ENCODE peak calls at places on chromosomes 11 and 22, in six cellular contexts. One of them, this sample, is unnamed. For H3K4me1, the result is how much of the 10 kb centered on the place peaks cover.

GRCh38 chr11:10381730-10382129 is 73.3 kb upstream of the AMPD3 start:
- DNase-seq in HCT116: no peak
- DNase-seq in HepG2: no peak
- DNase-seq in GM12878: no peak
- DNase-seq in H1: no peak
- DNase-seq in K562: no peak
- DNase-seq in this sample: no peak

GRCh38 chr11:126348806-126349582 is 6.5 kb upstream of the ST3GAL4 start:
- DNase-seq in H1: no peak
- DNase-seq in GM12878: no peak
- DNase-seq in HepG2: no peak
- DNase-seq in HCT116: no peak
- DNase-seq in K562: no peak
- DNase-seq in this sample: no peak

GRCh38 chr22:26406118-26406517 is 22.9 kb upstream of the ASPHD2 start:
- DNase-seq in H1: no peak
- DNase-seq in HepG2: no peak
- DNase-seq in HCT116: no peak
- DNase-seq in GM12878: no peak
- DNase-seq in K562: no peak
- DNase-seq in this sample: no peak

GRCh38 chr11:61480936-61481335 is 27.6 kb upstream of the LRRC10B start:
- DNase-seq in H1: no peak
- DNase-seq in HCT116: no peak
- DNase-seq in GM12878: no peak
- DNase-seq in K562: peak
- DNase-seq in HepG2: no peak
- DNase-seq in this sample: peak

GRCh38 chr22:48954781-48955311 is 872.8 kb downstream of the BRD1 start:
- DNase-seq in HepG2: no peak
- DNase-seq in H1: no peak
- DNase-seq in HCT116: no peak
- DNase-seq in K562: peak
- DNase-seq in GM12878: no peak
- DNase-seq in this sample: no peak

GRCh38 chr11:72688929-72689328 is 14.7 kb upstream of the PDE2A start:
- DNase-seq in GM12878: no peak
- DNase-seq in K562: no peak
- DNase-seq in HepG2: no peak
- DNase-seq in HCT116: no peak
- DNase-seq in H1: no peak
- DNase-seq in this sample: no peak

GRCh38 chr11:3627291-3627690 is 14.5 kb downstream of the ART5 start:
- DNase-seq in GM12878: no peak
- DNase-seq in HCT116: no peak
- DNase-seq in K562: no peak
- DNase-seq in HepG2: no peak
- DNase-seq in H1: no peak
- DNase-seq in this sample: no peak

GRCh38 chr11:129694966-129695365 is 120.7 kb upstream of the TMEM45B start:
- DNase-seq in HepG2: no peak
- DNase-seq in H1: no peak
- DNase-seq in HCT116: no peak
- DNase-seq in K562: no peak
- DNase-seq in GM12878: no peak
- DNase-seq in this sample: no peak

GRCh38 chr11:2794419-2794795 is 91.2 kb downstream of the CDKN1C start:
- DNase-seq in HepG2: no peak
- DNase-seq in HCT116: no peak
- DNase-seq in GM12878: no peak
- DNase-seq in H1: no peak
- DNase-seq in K562: no peak
- DNase-seq in this sample: no peak

GRCh38 chr22:19109198-19110063 is 12.8 kb downstream of the DGCR2 start:
- DNase-seq in HepG2: peak
- DNase-seq in K562: no peak
- DNase-seq in HCT116: no peak
- DNase-seq in H1: no peak
- DNase-seq in GM12878: peak
- DNase-seq in this sample: no peak

GRCh38 chr22:22558071-22558971 is 744 bp downstream of the PRAME start:
- DNase-seq in GM12878: no peak
- DNase-seq in HepG2: no peak
- DNase-seq in H1: no peak
- DNase-seq in K562: peak
- DNase-seq in HCT116: no peak
- DNase-seq in this sample: no peak

GRCh38 chr22:42905702-42906183 is 48.7 kb upstream of the ARFGAP3 start:
- DNase-seq in HepG2: no peak
- DNase-seq in HCT116: no peak
- DNase-seq in H1: no peak
- DNase-seq in GM12878: no peak
- DNase-seq in K562: no peak
- DNase-seq in this sample: no peak

GRCh38 chr22:42904049-42904448 is 47.0 kb upstream of the ARFGAP3 start:
- DNase-seq in K562: no peak
- DNase-seq in HepG2: no peak
- DNase-seq in GM12878: no peak
- DNase-seq in HCT116: no peak
- DNase-seq in H1: no peak
- DNase-seq in this sample: no peak

GRCh38 chr22:42901790-42902508 is 44.9 kb upstream of the ARFGAP3 start:
- DNase-seq in H1: no peak
- DNase-seq in HCT116: no peak
- DNase-seq in HepG2: no peak
- DNase-seq in K562: peak
- DNase-seq in GM12878: no peak
- DNase-seq in this sample: no peak

GRCh38 chr22:42905217-42905616 is 48.1 kb upstream of the ARFGAP3 start:
- DNase-seq in GM12878: no peak
- DNase-seq in K562: no peak
- DNase-seq in H1: no peak
- DNase-seq in HCT116: no peak
- DNase-seq in HepG2: no peak
- DNase-seq in this sample: no peak

DNA sequence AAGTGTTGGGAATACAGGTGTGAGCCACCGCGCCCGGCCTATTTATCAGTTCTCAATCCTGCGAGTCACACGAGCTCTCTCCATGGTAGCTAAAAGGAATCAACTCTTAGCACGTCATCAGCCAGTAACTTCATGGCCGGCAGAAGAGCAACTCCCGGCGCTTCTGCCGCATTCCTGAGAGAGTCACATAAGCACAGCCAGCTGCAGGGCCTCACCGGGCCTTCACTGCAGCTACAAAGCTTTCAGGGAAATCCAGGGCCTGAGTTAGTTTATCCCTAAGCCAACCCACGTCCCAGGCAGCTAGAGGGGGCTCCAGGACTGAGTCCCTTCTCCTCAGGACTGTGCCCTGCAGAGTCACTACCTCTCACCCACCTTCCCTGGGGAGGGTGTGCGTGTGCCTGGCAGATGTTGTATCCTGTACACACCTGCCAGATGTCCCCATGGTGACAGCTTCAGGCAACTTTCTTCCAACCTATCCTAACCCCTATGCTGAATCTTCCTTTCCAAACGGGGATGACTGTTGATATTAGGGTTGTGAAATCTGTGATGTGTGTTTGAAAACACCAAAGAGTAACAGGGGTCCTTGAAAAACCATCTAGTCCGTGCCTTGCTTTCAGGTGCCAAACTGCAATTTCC is 45.9 kb upstream of the ARFGAP3 start:
- DNase-seq in HCT116: no peak
- DNase-seq in HepG2: no peak
- DNase-seq in K562: no peak
- DNase-seq in H1: peak
- DNase-seq in GM12878: no peak
- DNase-seq in this sample: no peak
- H3K4me1 ChIP-seq in HCT116: under half
- H3K4me1 ChIP-seq in HepG2: under half
- H3K4me1 ChIP-seq in K562: under half
- H3K4me1 ChIP-seq in H1: under half
- H3K4me1 ChIP-seq in GM12878: under half
- H3K4me1 ChIP-seq in this sample: under half

GRCh38 chr11:121249039-121249663 is 43.4 kb upstream of the SC5D start:
- DNase-seq in K562: peak
- DNase-seq in HepG2: peak
- DNase-seq in HCT116: peak
- DNase-seq in H1: no peak
- DNase-seq in GM12878: no peak
- DNase-seq in this sample: peak
- TF ChIP-seq ZNF274 in K562: no peak
- TF ChIP-seq ZNF274 in HepG2: no peak
- TF ChIP-seq ZNF274 in HCT116: no peak
- TF ChIP-seq ZNF274 in H1: no peak
- TF ChIP-seq ZNF274 in GM12878: no peak
- TF ChIP-seq ZNF274 in this sample: no peak

GRCh38 chr22:24485608-24486007 is 9.5 kb upstream of the UPB1 start:
- DNase-seq in HepG2: no peak
- DNase-seq in H1: no peak
- DNase-seq in K562: no peak
- DNase-seq in HCT116: no peak
- DNase-seq in GM12878: no peak
- DNase-seq in this sample: no peak

GRCh38 chr22:24483966-24484545 is 11.1 kb upstream of the UPB1 start:
- DNase-seq in H1: no peak
- DNase-seq in GM12878: no peak
- DNase-seq in HepG2: no peak
- DNase-seq in K562: no peak
- DNase-seq in HCT116: no peak
- DNase-seq in this sample: no peak

GRCh38 chr22:24485170-24485569 is 10.0 kb upstream of the UPB1 start:
- DNase-seq in GM12878: no peak
- DNase-seq in K562: no peak
- DNase-seq in H1: no peak
- DNase-seq in HepG2: no peak
- DNase-seq in HCT116: no peak
- DNase-seq in this sample: no peak

GRCh38 chr22:24489011-24489410 is 6.1 kb upstream of the UPB1 start:
- DNase-seq in K562: no peak
- DNase-seq in H1: no peak
- DNase-seq in HepG2: no peak
- DNase-seq in HCT116: no peak
- DNase-seq in GM12878: no peak
- DNase-seq in this sample: no peak

DNA sequence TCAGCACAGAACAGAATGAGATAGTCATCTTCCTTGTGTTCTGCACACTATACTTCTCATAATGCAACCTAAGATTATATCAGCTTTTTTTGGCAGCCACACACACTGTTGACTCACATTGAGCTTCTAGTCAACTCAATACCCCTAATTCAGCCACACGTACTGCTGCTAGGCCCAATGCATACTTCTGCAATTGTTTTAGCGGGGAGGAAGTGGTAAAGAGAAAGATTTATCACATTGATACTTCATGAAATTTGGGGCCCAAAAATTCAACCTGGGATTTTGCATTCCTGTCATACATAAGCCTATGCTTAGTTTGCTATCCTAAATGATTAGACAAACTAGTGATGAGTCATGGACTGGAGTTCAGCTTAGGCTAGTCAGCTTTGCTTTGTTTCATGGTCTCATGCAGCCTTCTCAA is 8.6 kb upstream of the UPB1 start:
- DNase-seq in K562: no peak
- DNase-seq in GM12878: no peak
- DNase-seq in HCT116: no peak
- DNase-seq in H1: no peak
- DNase-seq in HepG2: peak
- DNase-seq in this sample: no peak
- H3K4me1 ChIP-seq in K562: under half
- H3K4me1 ChIP-seq in GM12878: under half
- H3K4me1 ChIP-seq in HCT116: under half
- H3K4me1 ChIP-seq in H1: under half
- H3K4me1 ChIP-seq in HepG2: half or more
- H3K4me1 ChIP-seq in this sample: under half

GRCh38 chr11:733072-733471 is 14.2 kb upstream of the TALDO1 start:
- DNase-seq in HepG2: no peak
- DNase-seq in K562: no peak
- DNase-seq in H1: no peak
- DNase-seq in GM12878: no peak
- DNase-seq in HCT116: no peak
- DNase-seq in this sample: no peak
- TF ChIP-seq ZNF274 in HepG2: no peak
- TF ChIP-seq ZNF274 in K562: no peak
- TF ChIP-seq ZNF274 in H1: no peak
- TF ChIP-seq ZNF274 in GM12878: no peak
- TF ChIP-seq ZNF274 in HCT116: no peak
- TF ChIP-seq ZNF274 in this sample: no peak

This sample was measured in NT2/D1.